ENCODE peak calls at places on chromosomes 16 and 17, in five cellular contexts. E is iPS-NIHi11, P is AG04450, I is fibroblast of pulmonary artery, A is AG08396. X is an unnamed sample.
A peak's percentile ranks its signal among the peaks of the same experiment; 100 is the strongest.

GRCh38 chr17:66915204-66915611 is 49.3 kb upstream of the CACNG4 start:
- DNase-seq in E (peak; percentile 71), I (peak; percentile 10), P (no peak), A (peak; percentile 37), X (no peak)

GRCh38 chr16:54546481-54546880 is 259.9 kb upstream of the IRX3 start:
- DNase-seq in I (no peak), P (no peak), A (no peak), E (no peak), X (no peak)

GRCh38 chr17:77527836-77528505 is 387.2 kb downstream of the SEC14L1 start:
- DNase-seq in I (no peak), A (no peak), P (no peak), E (no peak), X (no peak)

GRCh38 chr17:79531696-79532095 is 79.2 kb downstream of the RBFOX3 start:
- DNase-seq in P (no peak), A (no peak), E (no peak), I (no peak), X (no peak)

GRCh38 chr16:89314858-89315257 is 97.4 kb downstream of the ZNF778 start:
- DNase-seq in E (no peak), P (no peak), I (no peak), A (no peak), X (no peak)

GRCh38 chr17:42898147-42898807 is 2.3 kb upstream of the G6PC1 start:
- DNase-seq in A (no peak), E (no peak), I (no peak), P (no peak), X (no peak)

GRCh38 chr17:34706029-34706428 is 126.6 kb downstream of the TMEM132E start:
- DNase-seq in I (peak; percentile 25), P (no peak), A (no peak), E (peak; percentile 78), X (no peak)

GRCh38 chr16:87996962-87997880 is 46.0 kb downstream of the BANP start:
- DNase-seq in I (no peak), P (no peak), E (no peak), A (no peak), X (no peak)

GRCh38 chr17:6187836-6188235 is 117.7 kb downstream of the WSCD1 start:
- DNase-seq in I (no peak), P (no peak), E (no peak), A (no peak), X (no peak)

GRCh38 chr17:17778308-17779014 is 58.3 kb downstream of the SREBF1 start:
- DNase-seq in E (no peak), A (peak; percentile 57), P (peak; percentile 73), I (peak; percentile 94), X (no peak)